ENCODE peak calls at places on chromosome 15, in nine cellular contexts. N is NAMALWA; Z is nucleus accumbens; S is activated effector memory CD4-positive, alpha-beta T cell treated with anti-CD3 and anti-CD28 coated beads, Interleukin-2, amount 50 U/mL, for 16 hours; F is H54; Q is hepatocyte; W is HEK293T; U is effector CD4-positive, alpha-beta T cell; L is NCI-H1048. X is an unnamed sample.

GRCh38 chr15:72197460-72198409 is at the start of gene GRAMD2A:
- DNase-seq in N (no peak), Z (no peak), S (peak), F (no peak), Q (peak), W (no peak), U (no peak), L (no peak), X (no peak)

GRCh38 chr15:49185473-49185872 is 15.4 kb downstream of the GALK2 start:
- DNase-seq in N (no peak), Z (no peak), S (no peak), F (no peak), Q (no peak), W (no peak), U (no peak), L (no peak), X (peak)

GRCh38 chr15:45157056-45157455 is 27.3 kb downstream of the DUOX1 start:
- DNase-seq in N (no peak), Z (no peak), S (no peak), F (no peak), Q (no peak), W (no peak), U (no peak), L (no peak), X (no peak)

GRCh38 chr15:44788748-44789147 is 52.4 kb downstream of the TRIM69 start:
- DNase-seq in N (no peak), Z (no peak), S (peak), F (no peak), Q (no peak), W (no peak), U (no peak), L (no peak), X (peak)

GRCh38 chr15:65663521-65663920 is 41.8 kb downstream of the SLC24A1 start:
- DNase-seq in N (peak), Z (no peak), S (no peak), F (no peak), Q (no peak), W (no peak), U (no peak), L (no peak), X (no peak)

GRCh38 chr15:38148476-38148875 is 104.2 kb upstream of the SPRED1 start:
- DNase-seq in N (no peak), Z (no peak), S (no peak), F (no peak), Q (no peak), W (no peak), U (no peak), L (no peak), X (no peak)

GRCh38 chr15:70741107-70741511 is 22.2 kb downstream of the UACA start:
- DNase-seq in N (no peak), Z (no peak), S (no peak), F (no peak), Q (peak), W (peak), U (no peak), L (no peak), X (no peak)

GRCh38 chr15:61762682-61763081 is 297.6 kb downstream of the VPS13C start:
- DNase-seq in N (no peak), Z (no peak), S (no peak), F (no peak), Q (no peak), W (no peak), U (no peak), L (no peak), X (no peak)